ENCODE peak calls at places on chromosomes 7 and 10, in five cellular contexts. Y, O, Z, P and B are unnamed samples.

GRCh38 chr7:76244781-76245391 is 43.2 kb downstream of the SRRM3 start:
- DNase-seq in Z (no peak), O (no peak), Y (no peak), P (no peak), B (no peak)

GRCh38 chr10:14681305-14681704 is 93.4 kb downstream of the FAM107B start:
- DNase-seq in O (no peak), Y (no peak), Z (no peak), P (no peak), B (no peak)

GRCh38 chr10:78510566-78511323 is 477.1 kb downstream of the RPS24 start:
- DNase-seq in P (no peak), Z (no peak), O (no peak), Y (no peak), B (peak; percentile 80)

GRCh38 chr7:107210400-107210799 is 41.6 kb downstream of the HBP1 start:
- DNase-seq in O (no peak), P (no peak), Y (no peak), Z (no peak), B (no peak)

GRCh38 chr10:73887038-73888015 is 13.0 kb upstream of the CAMK2G start:
- DNase-seq in O (peak; percentile 62), Z (no peak), Y (no peak), P (no peak), B (no peak)

GRCh38 chr10:52568309-52568708 is 204.3 kb downstream of the MBL2 start:
- DNase-seq in Z (no peak), Y (no peak), P (no peak), O (no peak), B (no peak)

GRCh38 chr10:133195611-133196010 is 34.4 kb upstream of the UTF1 start:
- DNase-seq in Y (no peak), Z (no peak), O (no peak), P (no peak), B (no peak)

GRCh38 chr10:95245425-95246055 is 45.3 kb downstream of the PDLIM1 start:
- DNase-seq in Z (no peak), Y (no peak), O (no peak), P (no peak), B (no peak)

GRCh38 chr10:63738410-63738809 is 217.2 kb downstream of the REEP3 start:
- DNase-seq in Y (no peak), O (peak; percentile 24), Z (no peak), P (no peak), B (no peak)

GRCh38 chr10:128739937-128740336 is 613.7 kb upstream of the MKI67 start:
- DNase-seq in O (no peak), P (peak; percentile 7), Z (peak; percentile 17), Y (no peak), B (no peak)

GRCh38 chr7:47470567-47471357 is 111.1 kb downstream of the TNS3 start:
- DNase-seq in O (peak; percentile 76), Z (no peak), Y (no peak), P (no peak), B (no peak)

GRCh38 chr7:157268540-157268939 is 68.3 kb upstream of the DNAJB6 start:
- DNase-seq in O (no peak), P (no peak), Y (no peak), Z (no peak), B (no peak)

GRCh38 chr7:82481499-82482097 is 38.0 kb upstream of the CACNA2D1 start:
- DNase-seq in P (no peak), Y (no peak), Z (peak; percentile 17), O (peak; percentile 29), B (no peak)

GRCh38 chr10:113458944-113459343 is 93.9 kb upstream of the HABP2 start:
- DNase-seq in Z (no peak), P (no peak), Y (no peak), O (no peak), B (no peak)

GRCh38 chr7:30159153-30159552 is 24.4 kb downstream of the MTURN start:
- DNase-seq in Y (no peak), O (no peak), Z (no peak), P (no peak), B (no peak)

GRCh38 chr7:142785841-142786250 is 15.1 kb downstream of the PRSS2 start:
- DNase-seq in P (no peak), O (no peak), Y (peak; percentile 74), Z (no peak), B (no peak)

GRCh38 chr7:15963206-15963605 is 276.7 kb upstream of the MEOX2 start:
- DNase-seq in Z (no peak), P (no peak), Y (no peak), O (no peak), B (no peak)

GRCh38 chr7:82050134-82050533 is 280.3 kb upstream of the HGF start:
- DNase-seq in P (no peak), Y (no peak), Z (no peak), O (peak; percentile 70), B (no peak)

DNA sequence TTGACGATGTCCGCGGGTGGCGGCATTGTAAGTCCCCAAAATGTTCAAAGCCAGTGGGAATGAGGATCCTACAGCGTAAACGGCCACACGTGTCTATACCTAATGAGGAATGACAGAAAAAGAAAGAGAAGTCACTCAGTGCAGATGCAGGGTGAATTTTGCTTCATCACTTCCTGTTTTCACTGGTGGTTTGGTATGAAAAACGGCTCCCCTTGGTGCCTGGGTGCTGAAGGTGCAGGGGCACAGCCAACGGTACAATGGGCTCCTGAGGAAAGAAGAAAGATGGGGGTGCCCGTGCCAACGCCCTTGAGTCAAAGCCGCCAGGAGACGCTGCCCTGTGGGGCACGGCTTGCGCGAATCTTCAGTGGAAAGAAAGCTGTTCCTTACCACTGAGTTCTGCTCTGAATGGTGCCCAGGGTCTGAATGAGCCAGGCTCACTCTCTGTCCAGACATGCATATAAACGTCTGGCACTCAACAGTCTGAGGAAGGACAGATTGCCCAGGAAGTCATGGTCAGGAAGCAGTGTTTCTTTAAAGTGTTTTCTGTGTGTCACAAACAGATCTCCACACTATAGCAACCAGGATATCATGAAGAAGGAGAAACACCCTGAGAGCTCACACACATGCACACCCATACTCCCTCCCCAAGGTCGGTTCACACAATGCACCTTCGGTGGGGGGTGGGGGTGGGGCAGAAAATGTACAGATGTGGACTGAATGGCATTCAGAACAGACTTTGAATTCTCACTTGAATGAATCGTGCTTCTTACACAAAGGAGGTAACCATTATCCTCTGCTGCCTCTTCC is 105.8 kb downstream of the ELMO1 start:
- DNase-seq in P (no peak), Y (peak; percentile 62), Z (no peak), O (no peak), B (no peak)
- TF ChIP-seq CTCF in P (no peak), Y (peak; percentile 23), Z (no peak), O (no peak), B (no peak)

GRCh38 chr10:71270301-71270777 is 48.7 kb upstream of the SLC29A3 start:
- DNase-seq in P (peak; percentile 81), Z (peak; percentile 87), O (peak; percentile 91), Y (no peak), B (peak; percentile 74)
- TF ChIP-seq CTCF in P (peak; percentile 80), Z (peak; percentile 77), O (peak; percentile 62), Y (peak; percentile 24), B (peak; percentile 57)

GRCh38 chr10:44958196-44958896 is 1.3 kb upstream of the RASSF4 start:
- DNase-seq in Z (no peak), Y (no peak), O (no peak), P (no peak), B (no peak)
- TF ChIP-seq CTCF in Z (no peak), Y (no peak), O (no peak), P (no peak), B (no peak)

DNA sequence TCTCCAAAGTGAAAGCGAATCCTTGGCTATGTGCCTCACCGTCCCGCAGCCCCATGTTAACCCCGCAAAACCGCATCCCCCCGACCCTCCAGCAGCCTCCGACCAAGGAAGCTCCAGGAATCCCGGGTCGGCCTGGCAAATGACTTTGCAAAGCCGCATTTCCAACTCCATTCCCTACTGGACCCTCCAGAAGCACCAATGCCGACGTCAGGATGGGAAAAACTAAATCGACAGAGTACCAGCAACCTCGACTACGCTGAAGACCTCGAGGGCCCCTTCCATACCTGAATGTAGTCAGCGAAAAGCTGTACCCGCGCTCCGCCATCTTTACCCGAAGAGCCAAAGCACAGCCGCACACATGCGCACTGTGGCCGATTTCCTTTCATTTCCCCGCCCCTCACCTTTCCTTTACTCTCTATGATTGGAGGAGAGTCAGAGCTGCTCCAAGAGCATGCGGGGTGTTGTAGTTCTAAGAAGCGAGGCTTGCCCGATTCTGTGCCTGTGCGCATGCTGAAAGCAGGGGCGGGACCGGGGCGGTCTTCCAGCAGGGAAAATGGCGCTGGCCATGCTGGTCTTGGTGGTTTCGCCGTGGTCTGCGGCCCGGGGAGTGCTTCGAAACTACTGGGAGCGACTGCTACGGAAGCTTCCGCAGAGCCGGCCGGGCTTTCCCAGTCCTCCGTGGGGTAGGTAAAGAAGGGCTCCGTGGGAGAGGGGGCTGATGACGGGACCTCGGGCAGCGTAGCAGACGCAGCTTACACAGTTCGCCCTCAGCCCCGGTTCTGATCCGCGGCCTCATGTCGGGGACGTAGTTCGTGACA is at the start of the genes MRPL32 and PSMA2:
- DNase-seq in P (peak; percentile 94), Z (peak; percentile 98), Y (peak; percentile 90), O (peak; percentile 99), B (peak; percentile 91)
- TF ChIP-seq CTCF in P (no peak), Z (no peak), Y (no peak), O (no peak), B (no peak)

DNA sequence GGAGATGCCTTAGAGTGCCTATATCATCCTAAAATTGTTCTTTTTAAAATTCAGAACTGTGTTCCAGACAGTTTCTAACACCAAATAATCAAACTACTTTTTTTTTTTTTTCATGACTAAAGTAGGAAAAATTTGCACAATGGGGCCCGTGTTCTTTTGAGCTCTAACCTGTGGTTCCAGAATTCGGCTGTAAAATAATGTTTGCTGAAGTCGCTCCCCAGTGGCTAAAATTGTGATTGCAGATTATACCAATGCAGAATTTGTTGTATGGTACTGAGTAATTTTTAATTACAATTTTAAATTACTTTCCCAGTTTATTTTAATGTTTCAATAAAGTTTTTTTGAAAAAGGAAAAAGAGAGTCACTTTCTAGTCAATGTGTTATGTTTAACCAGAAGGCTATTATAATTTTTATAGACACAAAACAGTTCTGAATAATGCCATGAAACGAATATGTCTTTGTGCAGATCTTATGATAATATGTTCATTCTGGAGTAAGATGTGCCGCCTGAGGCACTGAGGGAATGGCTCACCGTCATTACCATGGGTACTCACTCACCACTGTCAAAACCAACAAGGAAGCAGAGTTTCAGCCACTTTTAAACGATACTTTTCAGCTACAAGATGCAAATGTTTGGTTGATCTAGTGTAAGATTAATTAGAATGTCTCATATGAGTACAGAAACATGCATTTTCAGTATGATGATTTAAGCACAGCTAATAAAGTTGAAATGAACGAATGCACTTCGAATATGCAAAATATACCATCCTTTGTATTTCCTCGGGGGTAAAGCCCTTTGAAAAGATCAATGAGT is 173.6 kb downstream of the PRKCQ start:
- DNase-seq in P (peak; percentile 43), Y (no peak), O (peak; percentile 64), Z (no peak), B (no peak)
- TF ChIP-seq CTCF in P (peak; percentile 42), Y (peak; percentile 51), O (peak; percentile 74), Z (peak; percentile 46), B (peak; percentile 52)

DNA sequence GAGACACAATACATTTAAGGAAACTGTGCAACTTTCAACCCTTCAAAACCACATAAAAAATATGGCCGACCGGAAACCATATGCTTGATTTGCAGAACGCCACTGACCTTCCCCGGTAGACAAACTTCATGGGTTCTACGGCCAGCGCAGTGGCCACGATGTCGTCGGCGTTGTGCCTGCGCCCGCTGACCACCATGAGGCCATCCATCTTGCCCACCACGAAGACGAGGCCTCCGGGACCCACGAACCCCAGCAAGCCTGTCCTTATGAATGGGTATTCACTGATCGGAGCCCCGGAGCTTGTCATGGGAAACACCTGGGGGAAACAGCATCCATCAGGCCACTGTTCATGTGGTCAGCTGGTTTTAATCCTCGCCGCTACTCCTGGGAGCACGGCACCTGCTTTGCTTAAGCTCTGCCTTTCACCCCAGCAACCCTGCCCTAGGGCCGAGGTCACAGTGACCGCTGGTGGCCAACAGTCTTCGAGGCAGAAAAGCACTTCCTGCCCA is 229.1 kb downstream of the ZMYND11 start:
- DNase-seq in Z (no peak), O (no peak), Y (no peak), P (no peak), B (no peak)
- TF ChIP-seq CTCF in Z (no peak), O (no peak), Y (no peak), P (no peak), B (no peak)